ENCODE peak calls at places on chromosomes 2 and 18, in nine cellular contexts. T, B, L, E, A, D, R, J and F are unnamed samples.

GRCh38 chr2:62663443-62663842 is 42.1 kb upstream of the EHBP1 start:
- DNase-seq in R (peak), L (no peak), J (no peak), T (no peak), A (no peak), E (peak), B (no peak), D (peak), F (no peak)

GRCh38 chr18:74662622-74663021 is 65.0 kb downstream of the ZNF407 start:
- DNase-seq in D (no peak), J (no peak), B (no peak), A (no peak), E (no peak), L (no peak), T (no peak), R (no peak), F (no peak)

GRCh38 chr2:216950547-216950946 is 90.7 kb upstream of the TNP1 start:
- DNase-seq in E (no peak), R (no peak), B (no peak), J (no peak), T (no peak), D (no peak), A (no peak), L (no peak), F (no peak)

GRCh38 chr2:115162454-115163293 is 720.2 kb downstream of the DPP10 start:
- DNase-seq in B (peak), A (no peak), R (no peak), E (no peak), J (no peak), D (no peak), T (peak), L (no peak), F (peak)

GRCh38 chr2:3480352-3481010 is 38.9 kb downstream of the ADI1 start:
- DNase-seq in R (no peak), E (no peak), J (no peak), T (no peak), A (no peak), L (no peak), D (no peak), B (no peak), F (no peak)

GRCh38 chr2:113164234-113164929 is 9.4 kb upstream of the PSD4 start:
- DNase-seq in A (no peak), D (no peak), T (no peak), E (no peak), R (no peak), L (peak), J (no peak), B (no peak), F (no peak)

GRCh38 chr2:100948965-100949364 is 53.1 kb upstream of the RPL31 start:
- DNase-seq in E (no peak), A (no peak), T (no peak), D (no peak), L (no peak), R (no peak), J (no peak), B (no peak), F (no peak)

GRCh38 chr2:216083464-216084279 is 2.0 kb downstream of the TMEM169 start:
- DNase-seq in R (peak), A (no peak), D (no peak), T (peak), B (peak), J (no peak), E (no peak), L (no peak), F (peak)

GRCh38 chr2:32061973-32062861 is 1.1 kb upstream of the SPAST start:
- DNase-seq in D (no peak), T (peak), E (no peak), J (peak), B (no peak), A (no peak), L (peak), R (peak), F (peak)

GRCh38 chr2:20203521-20204225 is 21.3 kb downstream of the SDC1 start:
- DNase-seq in L (no peak), B (no peak), E (no peak), J (no peak), D (no peak), R (no peak), T (no peak), A (no peak), F (no peak)

GRCh38 chr2:174233771-174234275 is 14.5 kb downstream of the OLA1 start:
- DNase-seq in D (no peak), E (no peak), T (no peak), J (no peak), L (no peak), R (no peak), A (no peak), B (no peak), F (no peak)

GRCh38 chr2:113124181-113124961 is 3.0 kb upstream of the IL1RN start:
- DNase-seq in E (peak), T (no peak), D (no peak), L (peak), B (no peak), J (no peak), R (peak), A (no peak), F (no peak)

GRCh38 chr2:114940785-114941458 is 498.5 kb downstream of the DPP10 start:
- DNase-seq in R (no peak), D (no peak), L (no peak), B (no peak), E (no peak), T (no peak), J (no peak), A (no peak), F (no peak)

GRCh38 chr18:34999734-35000397 is 41.3 kb upstream of the MAPRE2 start:
- DNase-seq in T (peak), A (no peak), L (no peak), R (no peak), E (no peak), J (no peak), B (no peak), D (no peak), F (peak)

DNA sequence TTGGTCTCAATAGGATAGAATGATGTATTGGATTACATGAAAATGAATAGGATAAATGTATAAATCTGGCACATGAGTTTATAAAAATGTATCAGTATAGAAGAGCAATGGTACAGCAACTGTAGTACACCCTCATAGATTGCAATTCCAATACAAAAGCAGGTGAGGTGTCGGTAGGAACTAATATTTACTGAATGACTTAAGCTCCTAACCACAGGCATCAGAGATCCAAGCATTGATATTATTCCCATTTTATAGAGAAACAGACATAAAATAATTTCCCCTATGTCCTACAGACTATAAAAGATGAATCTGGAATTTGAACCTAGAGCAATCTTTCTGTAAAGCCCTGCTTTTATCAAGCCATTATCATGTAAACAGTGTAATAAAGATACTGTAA is 227.4 kb downstream of the MBD2 start:
- DNase-seq in A (no peak), B (no peak), R (no peak), L (no peak), T (no peak), J (no peak), E (no peak), D (no peak), F (no peak)
- TF ChIP-seq CTCF in A (no peak), B (no peak), R (no peak), L (no peak), T (no peak), J (no peak), E (no peak), D (no peak), F (no peak)

GRCh38 chr18:12119358-12119757 is 25.7 kb downstream of the ANKRD62 start:
- DNase-seq in L (no peak), T (no peak), A (no peak), R (no peak), D (no peak), J (no peak), E (no peak), B (no peak), F (no peak)

GRCh38 chr18:12121175-12122095 is 27.8 kb downstream of the ANKRD62 start:
- DNase-seq in R (peak), L (no peak), B (peak), A (no peak), D (no peak), J (no peak), E (no peak), T (peak), F (peak)
- TF ChIP-seq CTCF in R (peak), L (no peak), B (peak), A (peak), D (peak), J (no peak), E (peak), T (peak), F (peak)

GRCh38 chr2:172462393-172463381 is 35.3 kb downstream of the ITGA6 start:
- DNase-seq in J (no peak), D (no peak), T (no peak), R (no peak), B (no peak), E (no peak), L (no peak), A (no peak), F (no peak)

GRCh38 chr2:172471168-172471567 is 43.8 kb downstream of the ITGA6 start:
- DNase-seq in T (no peak), E (no peak), A (no peak), D (no peak), B (no peak), L (no peak), R (no peak), J (no peak), F (no peak)

GRCh38 chr2:172465417-172466334 is 38.3 kb downstream of the ITGA6 start:
- DNase-seq in L (peak), J (peak), R (peak), E (peak), A (peak), B (peak), T (peak), D (peak), F (peak)

GRCh38 chr2:172464340-172465129 is 37.1 kb downstream of the ITGA6 start:
- DNase-seq in A (no peak), D (no peak), B (no peak), E (no peak), T (no peak), R (no peak), L (no peak), J (no peak), F (no peak)

GRCh38 chr2:172467382-172467781 is 40.0 kb downstream of the ITGA6 start:
- DNase-seq in A (no peak), L (no peak), B (no peak), R (no peak), T (no peak), D (no peak), J (no peak), E (no peak), F (no peak)
- TF ChIP-seq CTCF in A (peak), L (no peak), B (peak), R (peak), T (peak), D (peak), J (no peak), E (peak), F (peak)

GRCh38 chr2:230552181-230552580 is 136.2 kb downstream of the SP100 start:
- DNase-seq in L (no peak), R (no peak), A (no peak), J (no peak), T (no peak), E (no peak), D (no peak), B (no peak), F (no peak)
- TF ChIP-seq CTCF in L (no peak), R (no peak), A (no peak), J (no peak), T (no peak), E (no peak), D (no peak), B (no peak), F (no peak)

DNA sequence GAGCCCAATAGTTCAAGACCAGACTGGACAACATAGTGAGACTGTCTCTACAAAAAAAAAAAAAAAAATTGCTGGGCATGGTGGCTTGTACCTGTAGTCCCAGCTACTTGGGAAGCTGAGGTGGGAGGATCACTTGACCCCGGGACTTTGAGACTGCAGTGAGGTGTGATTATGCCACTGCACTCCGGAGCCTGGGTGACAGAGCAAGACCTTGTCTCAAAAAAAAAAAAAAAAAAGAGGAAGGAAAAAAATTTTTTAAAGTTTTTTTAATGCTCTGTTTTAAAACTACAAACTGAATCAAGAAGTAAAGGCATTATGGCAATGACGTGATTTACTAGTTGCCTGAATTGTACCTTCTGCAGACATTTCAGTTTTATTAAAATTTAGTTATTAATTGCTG is 54.5 kb upstream of the ZDBF2 start:
- DNase-seq in D (no peak), J (no peak), A (no peak), R (no peak), E (no peak), B (no peak), T (no peak), L (no peak), F (no peak)
- TF ChIP-seq CTCF in D (no peak), J (no peak), A (no peak), R (no peak), E (no peak), B (no peak), T (no peak), L (no peak), F (no peak)